ENCODE peak calls at places on chromosomes 6 and 20, in four cellular contexts. J is uterus, C is body of pancreas, N is endothelial cell of umbilical vein. W is an unnamed sample. For H3K36me3, the result is how much of the 10 kb centered on the place peaks cover.

GRCh38 chr6:100712997-100713396 is 168.1 kb downstream of the ASCC3 start:
- DNase-seq in J (no peak), C (no peak), N (no peak), W (no peak)

GRCh38 chr6:16239798-16240123 is 1.4 kb downstream of the GMPR start:
- DNase-seq in J (no peak), C (no peak), N (no peak), W (no peak)

GRCh38 chr6:151389640-151390275 is 1.6 kb downstream of the ZBTB2 start:
- DNase-seq in J (peak), C (peak), N (peak), W (no peak)

GRCh38 chr6:105273589-105273988 is 93.8 kb upstream of the POPDC3 start:
- DNase-seq in J (no peak), C (no peak), N (no peak), W (no peak)

GRCh38 chr6:13436691-13437568 is 50.5 kb downstream of the GFOD1 start:
- DNase-seq in J (no peak), C (no peak), N (no peak), W (no peak)

GRCh38 chr20:44001667-44002596 is 87.3 kb downstream of the TOX2 start:
- DNase-seq in J (no peak), C (no peak), N (no peak), W (no peak)

GRCh38 chr6:143068001-143068400 is 7.3 kb downstream of the AIG1 start:
- DNase-seq in J (no peak), C (no peak), N (no peak), W (no peak)

GRCh38 chr6:88680654-88681053 is 282.8 kb downstream of the RNGTT start:
- DNase-seq in J (no peak), C (no peak), N (no peak), W (no peak)

GRCh38 chr20:33076662-33077398 is 2.6 kb upstream of the BPIFB4 start:
- DNase-seq in J (no peak), C (no peak), N (no peak), W (no peak)

GRCh38 chr6:56079761-56080540 is 167.4 kb downstream of the COL21A1 start:
- DNase-seq in J (no peak), C (no peak), N (no peak), W (no peak)

GRCh38 chr20:50380697-50381040 is 129.5 kb upstream of the PTPN1 start:
- DNase-seq in J (peak), C (peak), N (peak), W (no peak)

GRCh38 chr6:71072508-71072907 is 115.6 kb upstream of the B3GAT2 start:
- DNase-seq in J (no peak), C (no peak), N (no peak), W (no peak)

GRCh38 chr20:45229264-45230056 is 8.3 kb downstream of the SEMG2 start:
- DNase-seq in J (no peak), C (peak), N (no peak), W (no peak)

GRCh38 chr20:61786230-61786629 is 279.5 kb downstream of the TAF4 start:
- DNase-seq in J (no peak), C (no peak), N (no peak), W (no peak)

GRCh38 chr20:48695738-48696137 is 132.1 kb downstream of the PREX1 start:
- DNase-seq in J (no peak), C (no peak), N (no peak), W (no peak)

GRCh38 chr20:23509580-23509913 is 18.6 kb downstream of the CST8 start:
- DNase-seq in J (no peak), C (no peak), N (no peak), W (no peak)

GRCh38 chr6:77447254-77447653 is 16.0 kb downstream of the HTR1B start:
- DNase-seq in J (no peak), C (no peak), N (peak), W (no peak)

GRCh38 chr6:37576336-37576737 is 76.6 kb upstream of the CCDC167 start:
- DNase-seq in J (no peak), C (no peak), N (no peak), W (no peak)

GRCh38 chr6:152261179-152261578 is 376.0 kb downstream of the SYNE1 start:
- DNase-seq in J (no peak), C (no peak), N (no peak), W (no peak)

GRCh38 chr6:45959534-45960195 is 56.0 kb downstream of the CLIC5 start:
- DNase-seq in J (no peak), C (no peak), N (peak), W (no peak)

GRCh38 chr6:119348308-119349040 is 1.1 kb downstream of the MAN1A1 start:
- DNase-seq in J (peak), C (peak), N (peak), W (no peak)

GRCh38 chr6:37204014-37204751 is 34.2 kb downstream of the PIM1 start:
- DNase-seq in J (peak), C (peak), N (no peak), W (no peak)

GRCh38 chr6:101085327-101085726 is 204.2 kb upstream of the ASCC3 start:
- DNase-seq in J (no peak), C (no peak), N (no peak), W (no peak)

GRCh38 chr6:110287462-110288341 is 70.4 kb downstream of the METTL24 start:
- DNase-seq in J (no peak), C (peak), N (no peak), W (no peak)

GRCh38 chr20:1310087-1310486 is 18.9 kb downstream of the SDCBP2 start:
- DNase-seq in J (no peak), C (no peak), N (no peak), W (no peak)

GRCh38 chr6:89986650-89987074 is 92.4 kb downstream of the GJA10 start:
- DNase-seq in J (no peak), C (no peak), N (no peak), W (no peak)

GRCh38 chr6:63214816-63215215 is 3.5 kb downstream of the FKBP1C start:
- DNase-seq in J (no peak), C (no peak), N (no peak), W (no peak)

GRCh38 chr6:5905431-5906339 is 101.0 kb downstream of the NRN1 start:
- DNase-seq in J (peak), C (peak), N (no peak), W (no peak)

GRCh38 chr6:119076173-119076965 is 2.1 kb downstream of the FAM184A start:
- DNase-seq in J (no peak), C (no peak), N (no peak), W (peak)

GRCh38 chr6:152698692-152699091 is 995 bp downstream of the MYCT1 start:
- DNase-seq in J (no peak), C (no peak), N (peak), W (no peak)

GRCh38 chr6:1057490-1058135 is 254.3 kb upstream of the FOXQ1 start:
- DNase-seq in J (no peak), C (no peak), N (no peak), W (no peak)

GRCh38 chr20:56411759-56412472 is at the start of gene CASS4:
- DNase-seq in J (no peak), C (no peak), N (peak), W (no peak)

GRCh38 chr6:89987140-89987539 is 92.9 kb downstream of the GJA10 start:
- DNase-seq in J (no peak), C (no peak), N (no peak), W (no peak)

GRCh38 chr20:23937303-23938117 is 51.1 kb downstream of the GGTLC1 start:
- DNase-seq in J (peak), C (peak), N (peak), W (peak)

GRCh38 chr6:78942451-78942850 is 75.1 kb downstream of the IRAK1BP1 start:
- DNase-seq in J (no peak), C (no peak), N (no peak), W (no peak)

GRCh38 chr20:62350098-62350628 is 16.9 kb downstream of the LAMA5 start:
- DNase-seq in J (no peak), C (no peak), N (no peak), W (no peak)

GRCh38 chr6:131213501-131213990 is 78.3 kb downstream of the AKAP7 start:
- DNase-seq in J (no peak), C (no peak), N (peak), W (no peak)

GRCh38 chr20:3794701-3795420 is 1.2 kb upstream of the CDC25B start:
- DNase-seq in J (no peak), C (no peak), N (no peak), W (no peak)

GRCh38 chr20:59770270-59770669 is 163.2 kb downstream of the SYCP2 start:
- DNase-seq in J (no peak), C (no peak), N (no peak), W (no peak)
- TF ChIP-seq CTCF in J (no peak), C (no peak), N (no peak), W (no peak)

GRCh38 chr6:26243742-26244141 is 121.3 kb upstream of the BTN3A2 start:
- DNase-seq in J (no peak), C (no peak), N (no peak), W (no peak)

GRCh38 chr6:26240981-26241770 is 123.8 kb upstream of the BTN3A2 start:
- DNase-seq in J (no peak), C (no peak), N (peak), W (no peak)

GRCh38 chr6:26235240-26235730 is 129.7 kb upstream of the BTN3A2 start:
- DNase-seq in J (no peak), C (no peak), N (no peak), W (no peak)

GRCh38 chr6:26243132-26243531 is 121.9 kb upstream of the BTN3A2 start:
- DNase-seq in J (no peak), C (no peak), N (no peak), W (no peak)

GRCh38 chr6:26240157-26240980 is 124.6 kb upstream of the BTN3A2 start:
- DNase-seq in J (peak), C (no peak), N (peak), W (no peak)
- TF ChIP-seq POLR2A in J (peak), C (peak), N (peak), W (no peak)

DNA sequence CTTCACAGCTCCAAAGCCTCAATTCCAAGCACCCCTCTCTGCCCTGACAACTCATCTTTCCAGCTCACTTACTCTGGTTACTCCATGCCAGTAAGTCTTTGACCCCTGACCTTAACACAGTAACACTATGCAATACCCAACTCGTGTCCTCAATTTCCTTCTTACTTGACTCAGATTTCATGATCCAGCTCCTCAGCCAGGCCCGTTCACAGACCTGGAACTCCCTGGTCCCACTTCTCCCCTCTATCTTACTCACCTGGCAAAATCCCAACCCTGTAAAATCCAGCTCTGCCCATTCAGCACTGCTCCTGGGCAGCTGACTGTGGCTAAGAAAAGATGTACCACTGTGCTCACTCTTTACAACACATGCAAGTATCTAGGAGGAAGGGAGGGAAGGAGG is 7.9 kb downstream of the GNL1 start:
- DNase-seq in J (no peak), C (no peak), N (no peak), W (no peak)
- H3K36me3 ChIP-seq in J (under half), C (under half), N (under half), W (half or more)

DNA sequence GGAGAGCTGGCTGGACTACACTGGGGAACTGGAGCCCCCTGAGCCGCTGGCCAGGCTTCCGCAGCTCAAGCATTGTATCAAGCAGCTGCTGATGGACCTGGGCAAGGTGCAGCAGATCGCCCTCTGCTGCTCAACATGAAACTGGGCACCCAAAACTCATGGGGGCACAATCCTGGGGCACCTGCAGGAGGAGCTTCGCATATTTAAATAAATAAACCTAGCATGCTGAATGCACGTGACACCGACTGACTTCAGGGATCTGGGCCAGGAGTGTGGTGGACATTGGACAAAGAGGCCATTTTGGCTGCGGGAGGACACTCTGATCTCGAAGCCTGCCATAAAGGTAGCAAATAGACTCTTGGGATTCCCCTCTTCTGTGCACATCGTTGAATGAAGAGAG is 6.8 kb downstream of the SCAND1 start:
- DNase-seq in J (no peak), C (no peak), N (peak), W (no peak)
- TF ChIP-seq CTCF in J (no peak), C (peak), N (peak), W (no peak)

DNA sequence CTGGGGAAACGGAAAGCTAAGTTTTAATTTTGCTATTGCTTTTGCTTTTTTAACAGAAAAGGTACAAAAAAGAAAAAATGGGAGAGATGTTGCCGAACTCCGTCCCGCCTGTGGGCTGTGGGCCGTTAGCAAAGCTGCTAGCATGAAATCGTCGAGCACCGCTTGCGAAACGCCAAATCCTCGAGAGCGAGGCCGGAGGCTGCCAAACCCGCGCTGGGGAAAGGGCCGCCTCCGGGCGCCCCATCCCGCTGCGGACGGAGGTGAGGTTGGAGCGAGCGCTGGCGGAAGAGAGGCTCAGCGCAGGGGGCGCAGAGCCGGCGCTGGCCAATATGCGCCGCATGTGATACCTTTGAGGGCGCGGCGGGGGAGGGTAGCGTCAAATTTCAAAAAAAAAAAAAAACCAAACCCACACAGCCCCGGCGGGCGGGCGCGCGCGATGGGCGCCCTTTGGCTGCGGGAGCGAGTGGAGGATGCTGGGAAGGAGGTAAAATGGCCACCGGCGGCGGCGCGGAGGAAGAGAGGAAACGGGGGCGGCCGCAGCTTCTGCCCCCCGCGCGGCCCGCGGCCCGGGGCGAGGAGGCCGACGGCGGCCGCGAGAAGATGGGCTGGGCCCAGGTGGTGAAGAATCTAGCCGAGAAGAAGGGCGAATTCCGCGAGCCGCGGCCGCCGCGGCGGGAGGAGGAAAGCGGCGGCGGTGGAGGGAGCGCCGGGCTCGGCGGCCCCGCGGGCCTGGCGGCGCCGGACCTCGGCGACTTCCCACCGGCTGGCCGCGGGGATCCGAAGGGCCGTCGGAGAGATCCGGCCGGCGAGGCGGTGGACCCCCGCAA is at the start of gene ZCCHC3:
- DNase-seq in J (peak), C (peak), N (peak), W (peak)
- TF ChIP-seq POLR2A in J (peak), C (peak), N (peak), W (peak)

GRCh38 chr6:35056952-35057351 is 84.2 kb downstream of the TCP11 start:
- DNase-seq in J (no peak), C (no peak), N (no peak), W (no peak)
- H3K36me3 ChIP-seq in J (under half), C (under half), N (under half), W (half or more)

GRCh38 chr20:40991181-40991889 is 37.3 kb upstream of the TOP1 start:
- DNase-seq in J (no peak), C (no peak), N (peak), W (peak)

GRCh38 chr20:40990542-40991120 is 38.0 kb upstream of the TOP1 start:
- DNase-seq in J (peak), C (peak), N (peak), W (peak)

GRCh38 chr20:40996326-40996725 is 32.3 kb upstream of the TOP1 start:
- DNase-seq in J (no peak), C (no peak), N (no peak), W (no peak)

GRCh38 chr20:40993794-40994540 is 34.7 kb upstream of the TOP1 start:
- DNase-seq in J (no peak), C (no peak), N (no peak), W (peak)

GRCh38 chr20:40992349-40993113 is 36.1 kb upstream of the TOP1 start:
- DNase-seq in J (no peak), C (no peak), N (no peak), W (no peak)
- TF ChIP-seq CTCF in J (no peak), C (no peak), N (no peak), W (no peak)

GRCh38 chr20:53594068-53595017 is 704 bp upstream of the ZNF217 start:
- DNase-seq in J (peak), C (peak), N (peak), W (peak)
- TF ChIP-seq POLR2A in J (peak), C (peak), N (no peak), W (peak)

W was measured in esophagus muscularis mucosa.